ENCODE peak calls at places on chromosomes 5 and 9, in eight cellular contexts. F, C, Y, H, P, S, Z and R are unnamed samples. For H3K4me1, the result is how much of the 10 kb centered on the place peaks cover.

GRCh38 chr5:116759860-116760644 is 185.4 kb upstream of the SEMA6A start:
- DNase-seq in F (no peak), C (peak), Y (no peak), H (no peak), P (no peak), S (no peak), Z (peak), R (no peak)

GRCh38 chr5:103394676-103395075 is 136.1 kb downstream of the MACIR start:
- DNase-seq in F (no peak), C (no peak), Y (no peak), H (no peak), P (peak), S (no peak), Z (no peak), R (no peak)

GRCh38 chr5:181039961-181040915 is at the start of gene BTNL9:
- DNase-seq in F (no peak), C (no peak), Y (no peak), H (no peak), P (no peak), S (no peak), Z (no peak), R (no peak)

GRCh38 chr9:123063172-123063508 is 29.7 kb downstream of the GPR21 start:
- DNase-seq in F (no peak), C (no peak), Y (no peak), H (no peak), P (no peak), S (no peak), Z (no peak), R (no peak)

GRCh38 chr5:156208271-156208670 is 118.7 kb upstream of the SGCD start:
- DNase-seq in F (no peak), C (no peak), Y (no peak), H (no peak), P (no peak), S (no peak), Z (peak), R (no peak)

GRCh38 chr5:140190868-140191209 is 15.9 kb downstream of the CYSTM1 start:
- DNase-seq in F (no peak), C (no peak), Y (no peak), H (no peak), P (no peak), S (no peak), Z (no peak), R (no peak)

GRCh38 chr5:138448481-138449398 is 9.9 kb downstream of the REEP2 start:
- DNase-seq in F (no peak), C (no peak), Y (no peak), H (no peak), P (no peak), S (no peak), Z (peak), R (no peak)

GRCh38 chr9:36725777-36726356 is 153.2 kb downstream of the MELK start:
- DNase-seq in F (no peak), C (no peak), Y (no peak), H (no peak), P (no peak), S (no peak), Z (peak), R (no peak)

DNA sequence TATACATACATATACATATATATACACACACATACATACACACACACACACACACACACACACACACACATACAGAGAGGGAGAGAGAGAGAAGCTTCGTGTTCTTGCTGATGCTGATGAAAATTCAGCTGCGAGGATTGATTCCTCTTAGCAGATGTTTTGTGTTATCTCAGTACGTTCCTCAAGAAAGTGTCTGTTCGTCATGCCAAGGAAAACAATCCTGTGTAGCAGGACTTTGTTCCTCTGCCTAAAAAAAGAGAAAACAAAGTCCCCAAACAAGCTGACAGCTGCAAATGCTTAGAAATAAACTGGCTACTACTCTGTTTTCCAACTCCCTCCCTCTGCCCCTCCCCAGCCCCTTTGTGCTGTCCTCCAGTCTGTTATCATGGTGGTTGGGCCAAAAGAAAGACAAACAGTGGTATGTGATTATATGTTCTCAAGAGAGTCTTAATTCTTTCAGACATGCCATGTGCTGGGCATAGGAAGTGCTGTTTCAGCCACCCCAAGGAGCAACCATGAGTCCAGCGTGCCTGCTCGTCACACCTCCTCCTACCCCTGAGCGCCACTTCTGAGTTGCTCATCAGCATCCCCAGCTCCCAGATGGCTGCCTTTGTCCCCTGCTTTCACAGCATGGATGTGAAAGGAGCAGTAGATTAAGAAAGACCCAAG is 71.5 kb upstream of the EQTN start:
- DNase-seq in F (no peak), C (no peak), Y (no peak), H (no peak), P (no peak), S (no peak), Z (peak), R (no peak)
- H3K4me1 ChIP-seq in F (under half), C (under half), Y (under half), H (under half), P (under half), S (under half), Z (under half), R (half or more)

DNA sequence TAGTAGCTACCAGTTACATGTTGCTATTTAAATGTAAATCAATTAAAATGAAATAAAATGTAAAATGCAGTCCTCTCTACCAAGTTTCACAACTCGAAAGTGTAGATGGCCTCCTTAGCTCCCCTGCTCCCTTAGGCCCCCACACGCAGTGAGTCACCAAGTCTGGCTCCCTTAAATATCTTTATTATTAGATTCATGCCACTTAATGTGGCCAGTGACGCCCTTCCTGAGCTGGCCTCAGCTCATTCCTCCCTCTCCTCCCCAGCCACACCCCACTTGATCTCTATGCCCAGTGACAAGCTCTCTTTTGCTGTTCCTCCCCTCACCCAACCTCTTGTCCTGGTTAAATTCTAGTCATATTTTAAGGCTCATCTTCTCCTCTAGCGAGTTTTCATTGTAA is 88.5 kb upstream of the DNAH5 start:
- DNase-seq in F (no peak), C (no peak), Y (no peak), H (peak), P (no peak), S (no peak), Z (no peak), R (no peak)
- H3K4me1 ChIP-seq in F (under half), C (under half), Y (under half), H (under half), P (under half), S (under half), Z (under half), R (under half)

GRCh38 chr5:142937265-142937877 is 167.2 kb downstream of the ARHGAP26 start:
- DNase-seq in F (no peak), C (no peak), Y (no peak), H (no peak), P (no peak), S (no peak), Z (no peak), R (no peak)
- H3K4me1 ChIP-seq in F (under half), C (under half), Y (under half), H (under half), P (under half), S (under half), Z (under half), R (under half)

GRCh38 chr9:99108131-99108530 is 3.2 kb downstream of the TGFBR1 start:
- DNase-seq in F (no peak), C (no peak), Y (no peak), H (no peak), P (no peak), S (no peak), Z (no peak), R (no peak)
- H3K4me1 ChIP-seq in F (under half), C (under half), Y (half or more), H (under half), P (half or more), S (under half), Z (under half), R (under half)

DNA sequence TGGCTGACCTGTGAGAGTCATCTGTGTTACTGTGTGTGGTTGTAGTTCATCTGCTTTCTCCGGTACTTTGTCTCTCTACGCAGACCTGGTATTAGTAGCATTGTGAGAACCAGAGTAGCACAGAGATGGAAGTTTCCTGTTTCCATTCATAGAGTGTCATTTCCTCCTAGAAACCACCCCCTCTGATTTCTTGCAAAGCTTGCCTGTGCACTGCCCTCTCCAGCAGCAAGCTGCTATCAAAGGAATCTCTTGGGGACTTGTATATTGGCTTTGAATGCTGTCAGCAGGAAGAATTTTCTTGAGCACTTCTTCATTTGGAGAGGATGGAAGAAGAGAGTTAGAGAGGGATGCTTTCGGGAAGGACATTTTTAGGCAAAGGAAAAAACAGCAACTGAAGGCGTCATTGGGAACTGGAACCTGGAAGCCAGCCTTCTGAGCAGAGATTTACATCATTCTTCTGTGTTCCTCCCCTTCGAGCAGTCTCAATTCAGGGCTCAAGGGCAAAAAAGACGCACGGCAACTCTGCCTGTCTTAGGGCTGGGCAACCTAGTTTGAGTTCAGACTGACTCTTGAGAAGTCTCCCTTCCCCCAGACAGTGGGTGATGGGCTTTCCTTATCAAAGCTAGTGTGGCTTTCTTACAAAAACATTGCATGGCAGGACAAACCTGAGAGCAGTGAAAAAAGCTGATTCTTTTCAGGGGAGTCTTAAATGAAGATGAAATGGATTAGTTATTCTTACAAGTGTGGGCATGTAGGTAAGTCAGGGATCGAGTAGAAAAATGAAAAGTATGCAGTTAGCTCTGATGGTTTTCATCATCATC is 226.3 kb downstream of the AOPEP start:
- DNase-seq in F (no peak), C (no peak), Y (no peak), H (no peak), P (no peak), S (no peak), Z (no peak), R (no peak)
- H3K4me1 ChIP-seq in F (under half), C (under half), Y (under half), H (under half), P (under half), S (under half), Z (under half), R (under half)

DNA sequence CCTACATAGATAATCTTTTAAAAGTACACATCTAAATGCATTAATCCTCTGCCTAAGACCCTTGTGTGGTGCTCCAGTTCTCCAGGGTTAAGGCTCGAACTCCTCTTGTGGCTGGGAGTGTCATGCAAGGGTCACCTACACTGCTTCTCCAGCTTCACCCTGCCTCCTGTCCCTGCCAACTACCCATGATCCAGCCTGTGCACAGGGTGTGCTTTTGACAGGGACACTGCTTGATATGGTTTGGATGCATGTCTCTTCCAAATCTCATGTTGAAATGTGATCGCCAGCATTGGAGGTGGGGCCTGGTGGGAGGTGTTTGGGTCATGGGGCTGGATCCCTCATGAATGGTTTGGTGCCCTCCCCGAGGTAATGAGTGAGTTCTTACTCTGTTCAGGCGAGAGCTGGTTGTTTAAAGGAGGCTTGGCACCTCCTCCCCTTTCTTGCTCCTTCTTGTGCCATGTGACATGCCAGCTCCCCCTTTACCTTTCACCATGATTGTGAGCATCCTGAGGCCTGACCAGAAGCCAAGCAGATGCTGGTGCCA is 48.5 kb downstream of the SLC22A5 start:
- DNase-seq in F (no peak), C (no peak), Y (no peak), H (no peak), P (peak), S (no peak), Z (no peak), R (no peak)
- H3K4me1 ChIP-seq in F (under half), C (half or more), Y (half or more), H (under half), P (half or more), S (half or more), Z (under half), R (half or more)